ENCODE peak calls at places on chromosomes 13 and 19, in ten cellular contexts. X, D, H, I, P, C, S, L, Z and M are unnamed samples.

GRCh38 chr19:35107541-35107939 is 8.1 kb upstream of the FXYD3 start:
- DNase-seq in X (no peak), D (peak), H (no peak), I (peak), P (peak), C (no peak), S (peak), L (no peak), Z (no peak), M (no peak)

GRCh38 chr13:42398542-42398941 is 126.6 kb downstream of the AKAP11 start:
- DNase-seq in X (no peak), D (no peak), H (no peak), I (no peak), P (peak), C (no peak), S (no peak), L (no peak), Z (no peak), M (peak)

GRCh38 chr13:46593403-46593802 is 40.4 kb downstream of the LRCH1 start:
- DNase-seq in X (no peak), D (no peak), H (no peak), I (no peak), P (no peak), C (no peak), S (no peak), L (peak), Z (no peak), M (no peak)

GRCh38 chr19:14433454-14434156 is 499 bp downstream of the PKN1 start:
- DNase-seq in X (peak), D (no peak), H (no peak), I (peak), P (no peak), C (peak), S (no peak), L (no peak), Z (no peak), M (no peak)

GRCh38 chr19:57473646-57474045 is 3.7 kb downstream of the ZNF772 start:
- DNase-seq in X (no peak), D (no peak), H (no peak), I (no peak), P (peak), C (no peak), S (no peak), L (no peak), Z (no peak), M (no peak)

GRCh38 chr19:38417544-38418506 is 8.2 kb downstream of the RASGRP4 start:
- DNase-seq in X (peak), D (peak), H (peak), I (peak), P (no peak), C (peak), S (peak), L (peak), Z (peak), M (no peak)

GRCh38 chr19:49362048-49362925 is at the start of gene TEAD2:
- DNase-seq in X (no peak), D (no peak), H (peak), I (peak), P (peak), C (peak), S (peak), L (no peak), Z (peak), M (peak)

GRCh38 chr19:888615-889385 is 4.2 kb downstream of the MED16 start:
- DNase-seq in X (no peak), D (no peak), H (no peak), I (no peak), P (no peak), C (no peak), S (no peak), L (peak), Z (no peak), M (no peak)

GRCh38 chr19:41350735-41351338 is 2.9 kb downstream of the TGFB1 start:
- DNase-seq in X (no peak), D (no peak), H (no peak), I (no peak), P (peak), C (no peak), S (no peak), L (no peak), Z (no peak), M (no peak)

GRCh38 chr19:16571283-16571682 is 932 bp downstream of the SLC35E1 start:
- DNase-seq in X (no peak), D (no peak), H (no peak), I (no peak), P (peak), C (no peak), S (no peak), L (no peak), Z (no peak), M (peak)

GRCh38 chr13:99124695-99125334 is 75.8 kb upstream of the UBAC2 start:
- DNase-seq in X (no peak), D (no peak), H (no peak), I (no peak), P (peak), C (no peak), S (no peak), L (no peak), Z (no peak), M (peak)

GRCh38 chr13:50892162-50892944 is 17.2 kb upstream of the RNASEH2B start:
- DNase-seq in X (no peak), D (no peak), H (no peak), I (no peak), P (no peak), C (no peak), S (no peak), L (peak), Z (no peak), M (no peak)

GRCh38 chr13:113533441-113533840 is 42.9 kb upstream of the DCUN1D2 start:
- DNase-seq in X (no peak), D (no peak), H (no peak), I (no peak), P (no peak), C (peak), S (no peak), L (no peak), Z (no peak), M (no peak)

GRCh38 chr13:59458908-59459579 is 704.7 kb downstream of the DIAPH3 start:
- DNase-seq in X (no peak), D (no peak), H (no peak), I (no peak), P (peak), C (no peak), S (no peak), L (no peak), Z (no peak), M (peak)

GRCh38 chr19:8146877-8147575 is 2.4 kb downstream of the FBN3 start:
- DNase-seq in X (no peak), D (no peak), H (no peak), I (no peak), P (no peak), C (peak), S (no peak), L (no peak), Z (no peak), M (no peak)

GRCh38 chr13:94315188-94315587 is 164.3 kb downstream of the DCT start:
- DNase-seq in X (no peak), D (no peak), H (no peak), I (no peak), P (no peak), C (no peak), S (no peak), L (no peak), Z (no peak), M (no peak)

GRCh38 chr19:3492919-3493318 is 7.6 kb downstream of the DOHH start:
- DNase-seq in X (no peak), D (no peak), H (no peak), I (no peak), P (no peak), C (no peak), S (no peak), L (no peak), Z (no peak), M (no peak)

GRCh38 chr13:111474136-111475002 is 153.9 kb downstream of the TEX29 start:
- DNase-seq in X (peak), D (peak), H (no peak), I (no peak), P (peak), C (no peak), S (peak), L (no peak), Z (peak), M (peak)

GRCh38 chr13:84080748-84081530 is 198.7 kb upstream of the SLITRK1 start:
- DNase-seq in X (no peak), D (no peak), H (no peak), I (no peak), P (no peak), C (no peak), S (no peak), L (no peak), Z (no peak), M (no peak)

GRCh38 chr19:41064974-41065569 is 23.2 kb upstream of the CYP2A13 start:
- DNase-seq in X (no peak), D (no peak), H (no peak), I (peak), P (peak), C (no peak), S (no peak), L (no peak), Z (peak), M (peak)

GRCh38 chr13:110055089-110055488 is 251.9 kb downstream of the COL4A1 start:
- DNase-seq in X (no peak), D (no peak), H (no peak), I (no peak), P (peak), C (no peak), S (no peak), L (no peak), Z (no peak), M (no peak)

GRCh38 chr19:41302624-41303351 is 7.2 kb upstream of the CCDC97 start:
- DNase-seq in X (no peak), D (no peak), H (no peak), I (no peak), P (no peak), C (peak), S (no peak), L (peak), Z (no peak), M (no peak)